ENCODE peak calls at places on chromosomes 2 and 18, in six cellular contexts. R, A, H, V, X and Z are unnamed samples.
A peak's percentile ranks its signal among the peaks of the same experiment; 100 is the strongest.

GRCh38 chr18:830315-830901 is 18.4 kb upstream of the YES1 start:
- DNase-seq in X (peak; percentile 22), R (peak; percentile 20), V (no peak), A (no peak), H (peak; percentile 81), Z (peak; percentile 28)

GRCh38 chr2:86695053-86695691 is 24.9 kb upstream of the RMND5A start:
- DNase-seq in V (no peak), H (no peak), A (no peak), X (peak; percentile 5), R (no peak), Z (peak; percentile 48)

GRCh38 chr2:54575379-54575888 is 119.3 kb downstream of the SPTBN1 start:
- DNase-seq in V (no peak), X (peak; percentile 46), A (no peak), R (no peak), H (peak; percentile 60), Z (no peak)

GRCh38 chr18:62152844-62153243 is 34.0 kb downstream of the PIGN start:
- DNase-seq in R (no peak), H (no peak), X (no peak), A (no peak), V (no peak), Z (no peak)

GRCh38 chr2:72745679-72746368 is 80.0 kb downstream of the EXOC6B start:
- DNase-seq in A (peak; percentile 82), X (no peak), R (no peak), V (no peak), H (peak; percentile 78), Z (peak; percentile 62)

GRCh38 chr2:109663721-109664120 is 49.6 kb downstream of the SOWAHC start:
- DNase-seq in X (no peak), H (peak; percentile 69), V (no peak), R (no peak), A (no peak), Z (peak; percentile 37)

GRCh38 chr2:191049728-191050639 is 36.0 kb upstream of the STAT1 start:
- DNase-seq in H (peak; percentile 53), X (no peak), R (no peak), A (no peak), V (peak; percentile 87), Z (peak; percentile 52)

GRCh38 chr18:23512641-23513040 is 9.3 kb downstream of the RMC1 start:
- DNase-seq in H (no peak), V (no peak), A (no peak), R (no peak), X (no peak), Z (no peak)